ENCODE peak calls at places on chromosomes 7 and 10, in eight cellular contexts. One of them, this sample, is unnamed.

GRCh38 chr10:119701861-119702260 is 24.0 kb upstream of the INPP5F start:
- DNase-seq in lower leg skin: no peak
- DNase-seq in transverse colon: no peak
- DNase-seq in adrenal gland: no peak
- DNase-seq in spleen: no peak
- DNase-seq in testis: no peak
- DNase-seq in body of pancreas: no peak
- DNase-seq in Peyer's patch: no peak
- DNase-seq in this sample: no peak

GRCh38 chr7:115558186-115558585 is 472.4 kb downstream of the TFEC start:
- DNase-seq in lower leg skin: no peak
- DNase-seq in transverse colon: no peak
- DNase-seq in adrenal gland: no peak
- DNase-seq in spleen: no peak
- DNase-seq in testis: no peak
- DNase-seq in body of pancreas: no peak
- DNase-seq in Peyer's patch: no peak
- DNase-seq in this sample: no peak

GRCh38 chr7:100465702-100466311 is 1.7 kb upstream of the SPACDR start:
- DNase-seq in lower leg skin: no peak
- DNase-seq in transverse colon: peak; percentile 69
- DNase-seq in adrenal gland: peak; percentile 90
- DNase-seq in spleen: peak; percentile 84
- DNase-seq in testis: peak; percentile 89
- DNase-seq in body of pancreas: peak; percentile 92
- DNase-seq in Peyer's patch: no peak
- DNase-seq in this sample: peak; percentile 89

GRCh38 chr10:58508316-58508715 is 4.4 kb upstream of the BICC1 start:
- DNase-seq in lower leg skin: no peak
- DNase-seq in transverse colon: no peak
- DNase-seq in adrenal gland: no peak
- DNase-seq in spleen: no peak
- DNase-seq in testis: no peak
- DNase-seq in body of pancreas: no peak
- DNase-seq in Peyer's patch: no peak
- DNase-seq in this sample: no peak

GRCh38 chr7:117445206-117445605 is 17.9 kb upstream of the ASZ1 start:
- DNase-seq in lower leg skin: no peak
- DNase-seq in transverse colon: no peak
- DNase-seq in adrenal gland: no peak
- DNase-seq in spleen: no peak
- DNase-seq in testis: no peak
- DNase-seq in body of pancreas: peak; percentile 22
- DNase-seq in Peyer's patch: no peak
- DNase-seq in this sample: no peak

GRCh38 chr7:2030475-2031456 is 202.0 kb downstream of the MAD1L1 start:
- DNase-seq in lower leg skin: peak; percentile 68
- DNase-seq in transverse colon: no peak
- DNase-seq in adrenal gland: no peak
- DNase-seq in spleen: peak; percentile 79
- DNase-seq in testis: no peak
- DNase-seq in body of pancreas: no peak
- DNase-seq in Peyer's patch: no peak
- DNase-seq in this sample: no peak

GRCh38 chr10:25934673-25935139 is 677 bp downstream of the MYO3A start:
- DNase-seq in lower leg skin: no peak
- DNase-seq in transverse colon: peak; percentile 8
- DNase-seq in adrenal gland: no peak
- DNase-seq in spleen: no peak
- DNase-seq in testis: peak; percentile 48
- DNase-seq in body of pancreas: peak; percentile 23
- DNase-seq in Peyer's patch: no peak
- DNase-seq in this sample: no peak

GRCh38 chr7:151081170-151082101 is 827 bp upstream of the FASTK start:
- DNase-seq in lower leg skin: no peak
- DNase-seq in transverse colon: peak; percentile 59
- DNase-seq in adrenal gland: no peak
- DNase-seq in spleen: peak; percentile 89
- DNase-seq in testis: no peak
- DNase-seq in body of pancreas: no peak
- DNase-seq in Peyer's patch: no peak
- DNase-seq in this sample: no peak

GRCh38 chr10:78470267-78471103 is 436.8 kb downstream of the RPS24 start:
- DNase-seq in lower leg skin: peak; percentile 37
- DNase-seq in transverse colon: no peak
- DNase-seq in adrenal gland: no peak
- DNase-seq in spleen: no peak
- DNase-seq in testis: no peak
- DNase-seq in body of pancreas: no peak
- DNase-seq in Peyer's patch: no peak
- DNase-seq in this sample: no peak

GRCh38 chr7:155959894-155960293 is 147.6 kb upstream of the SHH start:
- DNase-seq in lower leg skin: peak; percentile 60
- DNase-seq in transverse colon: peak; percentile 69
- DNase-seq in adrenal gland: no peak
- DNase-seq in spleen: no peak
- DNase-seq in testis: no peak
- DNase-seq in body of pancreas: no peak
- DNase-seq in Peyer's patch: no peak
- DNase-seq in this sample: peak; percentile 39

GRCh38 chr10:80530816-80531215 is 6.9 kb upstream of the SH2D4B start:
- DNase-seq in lower leg skin: no peak
- DNase-seq in transverse colon: no peak
- DNase-seq in adrenal gland: no peak
- DNase-seq in spleen: peak; percentile 17
- DNase-seq in testis: no peak
- DNase-seq in body of pancreas: no peak
- DNase-seq in Peyer's patch: no peak
- DNase-seq in this sample: no peak

GRCh38 chr10:19819419-19820033 is 3.3 kb downstream of the PLXDC2 start:
- DNase-seq in lower leg skin: no peak
- DNase-seq in transverse colon: peak; percentile 32
- DNase-seq in adrenal gland: no peak
- DNase-seq in spleen: no peak
- DNase-seq in testis: peak; percentile 76
- DNase-seq in body of pancreas: peak; percentile 67
- DNase-seq in Peyer's patch: no peak
- DNase-seq in this sample: no peak

GRCh38 chr10:89744021-89744420 is 42.6 kb downstream of the KIF20B start:
- DNase-seq in lower leg skin: no peak
- DNase-seq in transverse colon: no peak
- DNase-seq in adrenal gland: no peak
- DNase-seq in spleen: no peak
- DNase-seq in testis: no peak
- DNase-seq in body of pancreas: no peak
- DNase-seq in Peyer's patch: no peak
- DNase-seq in this sample: peak; percentile 2

GRCh38 chr7:68058014-68058413 is 1061.4 kb downstream of the TYW1 start:
- DNase-seq in lower leg skin: no peak
- DNase-seq in transverse colon: no peak
- DNase-seq in adrenal gland: no peak
- DNase-seq in spleen: no peak
- DNase-seq in testis: no peak
- DNase-seq in body of pancreas: no peak
- DNase-seq in Peyer's patch: no peak
- DNase-seq in this sample: no peak

GRCh38 chr10:132111871-132112341 is 46.2 kb downstream of the JAKMIP3 start:
- DNase-seq in lower leg skin: peak; percentile 82
- DNase-seq in transverse colon: no peak
- DNase-seq in adrenal gland: peak; percentile 8
- DNase-seq in spleen: peak; percentile 63
- DNase-seq in testis: no peak
- DNase-seq in body of pancreas: no peak
- DNase-seq in Peyer's patch: no peak
- DNase-seq in this sample: no peak

GRCh38 chr7:38322461-38322860 is 49.0 kb upstream of the TARP start:
- DNase-seq in lower leg skin: no peak
- DNase-seq in transverse colon: no peak
- DNase-seq in adrenal gland: no peak
- DNase-seq in spleen: no peak
- DNase-seq in testis: no peak
- DNase-seq in body of pancreas: no peak
- DNase-seq in Peyer's patch: no peak
- DNase-seq in this sample: no peak

GRCh38 chr7:130831817-130832481 is 97.9 kb upstream of the KLF14 start:
- DNase-seq in lower leg skin: no peak
- DNase-seq in transverse colon: no peak
- DNase-seq in adrenal gland: no peak
- DNase-seq in spleen: no peak
- DNase-seq in testis: no peak
- DNase-seq in body of pancreas: no peak
- DNase-seq in Peyer's patch: no peak
- DNase-seq in this sample: no peak

GRCh38 chr7:7201583-7202374 is 19.4 kb downstream of the C1GALT1 start:
- DNase-seq in lower leg skin: no peak
- DNase-seq in transverse colon: peak; percentile 63
- DNase-seq in adrenal gland: no peak
- DNase-seq in spleen: peak; percentile 84
- DNase-seq in testis: no peak
- DNase-seq in body of pancreas: no peak
- DNase-seq in Peyer's patch: peak; percentile 69
- DNase-seq in this sample: no peak

GRCh38 chr7:46291064-46291463 is 370.0 kb upstream of the IGFBP3 start:
- DNase-seq in lower leg skin: no peak
- DNase-seq in transverse colon: no peak
- DNase-seq in adrenal gland: no peak
- DNase-seq in spleen: no peak
- DNase-seq in testis: no peak
- DNase-seq in body of pancreas: no peak
- DNase-seq in Peyer's patch: no peak
- DNase-seq in this sample: peak; percentile 52

GRCh38 chr10:91596821-91597396 is 36.0 kb downstream of the PPP1R3C start:
- DNase-seq in lower leg skin: no peak
- DNase-seq in transverse colon: no peak
- DNase-seq in adrenal gland: no peak
- DNase-seq in spleen: no peak
- DNase-seq in testis: no peak
- DNase-seq in body of pancreas: no peak
- DNase-seq in Peyer's patch: no peak
- DNase-seq in this sample: no peak

GRCh38 chr7:35513828-35514227 is 181.1 kb downstream of the HERPUD2 start:
- DNase-seq in lower leg skin: no peak
- DNase-seq in transverse colon: no peak
- DNase-seq in adrenal gland: no peak
- DNase-seq in spleen: no peak
- DNase-seq in testis: no peak
- DNase-seq in body of pancreas: no peak
- DNase-seq in Peyer's patch: no peak
- DNase-seq in this sample: no peak

GRCh38 chr10:129744896-129745750 is 219.0 kb downstream of the EBF3 start:
- DNase-seq in lower leg skin: peak; percentile 54
- DNase-seq in transverse colon: no peak
- DNase-seq in adrenal gland: no peak
- DNase-seq in spleen: peak; percentile 32
- DNase-seq in testis: no peak
- DNase-seq in body of pancreas: no peak
- DNase-seq in Peyer's patch: no peak
- DNase-seq in this sample: no peak

DNA sequence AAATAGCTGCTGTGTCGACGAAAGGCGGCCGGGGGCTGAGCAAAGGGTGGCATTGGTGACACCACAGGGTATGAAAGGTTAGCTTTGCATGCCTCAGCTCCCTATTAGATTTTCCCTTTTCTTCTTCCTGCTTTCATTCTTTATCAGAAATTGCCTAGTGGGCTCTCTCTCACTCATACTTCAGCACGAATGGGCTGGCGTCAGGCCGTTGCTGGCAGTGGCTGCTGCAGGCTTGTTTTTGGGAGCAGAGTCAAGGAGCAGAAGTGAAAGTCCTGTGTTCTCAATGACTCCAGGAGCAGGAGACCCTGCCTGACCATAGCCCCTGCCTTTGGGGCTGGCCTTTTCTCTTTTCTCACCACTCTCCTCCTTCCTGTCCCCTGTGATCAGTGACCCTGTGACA is 318.0 kb downstream of the PLXNA4 start:
- DNase-seq in lower leg skin: no peak
- DNase-seq in transverse colon: no peak
- DNase-seq in adrenal gland: no peak
- DNase-seq in spleen: no peak
- DNase-seq in testis: no peak
- DNase-seq in body of pancreas: no peak
- DNase-seq in Peyer's patch: no peak
- DNase-seq in this sample: no peak
- TF ChIP-seq POLR2A in lower leg skin: no peak
- TF ChIP-seq POLR2A in transverse colon: no peak
- TF ChIP-seq POLR2A in adrenal gland: no peak
- TF ChIP-seq POLR2A in spleen: no peak
- TF ChIP-seq POLR2A in testis: no peak
- TF ChIP-seq POLR2A in body of pancreas: no peak
- TF ChIP-seq POLR2A in Peyer's patch: no peak
- TF ChIP-seq POLR2A in this sample: no peak

GRCh38 chr7:90211391-90212148 is at the start of gene STEAP2:
- DNase-seq in lower leg skin: peak; percentile 96
- DNase-seq in transverse colon: peak; percentile 89
- DNase-seq in adrenal gland: peak; percentile 81
- DNase-seq in spleen: peak; percentile 90
- DNase-seq in testis: peak; percentile 84
- DNase-seq in body of pancreas: peak; percentile 94
- DNase-seq in Peyer's patch: peak; percentile 27
- DNase-seq in this sample: peak; percentile 79
- TF ChIP-seq POLR2A in lower leg skin: no peak
- TF ChIP-seq POLR2A in transverse colon: peak; percentile 80
- TF ChIP-seq POLR2A in adrenal gland: no peak
- TF ChIP-seq POLR2A in spleen: no peak
- TF ChIP-seq POLR2A in testis: no peak
- TF ChIP-seq POLR2A in body of pancreas: peak; percentile 95
- TF ChIP-seq POLR2A in Peyer's patch: peak; percentile 64
- TF ChIP-seq POLR2A in this sample: peak; percentile 48

DNA sequence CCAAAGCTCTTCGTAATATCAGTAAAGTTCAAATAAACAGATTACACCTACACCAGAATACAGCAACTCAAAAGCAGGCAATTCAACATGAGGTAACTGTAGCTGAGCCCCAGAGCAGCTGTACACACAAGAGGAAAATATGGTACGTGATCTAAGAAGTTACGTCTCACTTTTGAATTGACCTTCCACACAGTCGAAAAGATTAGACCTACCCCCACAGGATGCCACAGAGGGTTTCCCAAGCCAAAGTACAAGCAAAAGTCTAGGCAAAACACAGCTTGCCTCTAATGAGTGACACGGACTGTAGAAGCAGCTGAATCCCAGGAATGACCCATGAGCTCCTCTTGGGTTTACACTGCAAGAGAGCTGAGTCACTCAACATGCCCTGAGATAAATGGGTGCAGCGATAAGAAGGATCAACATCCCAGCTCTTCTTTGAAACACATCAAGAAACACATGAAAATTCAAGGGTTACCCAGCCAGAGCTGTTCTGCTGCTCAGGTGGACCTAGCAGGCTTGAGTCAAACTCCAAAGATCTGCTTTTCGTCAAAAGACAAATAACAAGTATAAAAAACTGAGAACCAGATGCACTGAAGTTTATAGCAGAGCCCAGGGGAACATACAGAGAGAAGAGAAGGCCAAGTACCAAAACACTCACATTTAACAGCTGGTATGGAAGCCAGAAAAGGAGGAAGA is 9.7 kb downstream of the CREB3L2 start:
- DNase-seq in lower leg skin: no peak
- DNase-seq in transverse colon: no peak
- DNase-seq in adrenal gland: no peak
- DNase-seq in spleen: no peak
- DNase-seq in testis: no peak
- DNase-seq in body of pancreas: peak; percentile 38
- DNase-seq in Peyer's patch: peak; percentile 11
- DNase-seq in this sample: no peak
- TF ChIP-seq POLR2A in lower leg skin: no peak
- TF ChIP-seq POLR2A in transverse colon: no peak
- TF ChIP-seq POLR2A in adrenal gland: no peak
- TF ChIP-seq POLR2A in spleen: no peak
- TF ChIP-seq POLR2A in testis: no peak
- TF ChIP-seq POLR2A in body of pancreas: no peak
- TF ChIP-seq POLR2A in Peyer's patch: no peak
- TF ChIP-seq POLR2A in this sample: no peak

GRCh38 chr10:4849555-4850242 is 23.7 kb downstream of the AKR1E2 start:
- DNase-seq in lower leg skin: peak; percentile 98
- DNase-seq in transverse colon: peak; percentile 93
- DNase-seq in adrenal gland: peak; percentile 95
- DNase-seq in spleen: peak; percentile 93
- DNase-seq in testis: peak; percentile 96
- DNase-seq in body of pancreas: peak; percentile 95
- DNase-seq in Peyer's patch: peak; percentile 76
- DNase-seq in this sample: peak; percentile 38
- TF ChIP-seq POLR2A in lower leg skin: no peak
- TF ChIP-seq POLR2A in transverse colon: no peak
- TF ChIP-seq POLR2A in adrenal gland: no peak
- TF ChIP-seq POLR2A in spleen: no peak
- TF ChIP-seq POLR2A in testis: no peak
- TF ChIP-seq POLR2A in body of pancreas: peak; percentile 14
- TF ChIP-seq POLR2A in Peyer's patch: peak; percentile 37
- TF ChIP-seq POLR2A in this sample: no peak